ENCODE peak calls at places on chromosomes 3 and 15, in six cellular contexts. X is MM.1S, C is Karpas-422, R is IMR-90, D is PC-3, Q is fibroblast of lung. T is an unnamed sample.

GRCh38 chr3:48518069-48518468 is 14.1 kb upstream of the SHISA5 start:
- DNase-seq in X (no peak), C (no peak), R (no peak), D (no peak), Q (no peak), T (no peak)

GRCh38 chr3:128320551-128321340 is 145.9 kb downstream of the DNAJB8 start:
- DNase-seq in X (no peak), C (no peak), R (no peak), D (no peak), Q (no peak), T (no peak)

GRCh38 chr3:134426660-134427181 is 52.5 kb upstream of the AMOTL2 start:
- DNase-seq in X (no peak), C (no peak), R (peak; percentile 95), D (no peak), Q (peak; percentile 79), T (peak; percentile 96)

GRCh38 chr15:100264994-100265640 is 76.7 kb downstream of the ADAMTS17 start:
- DNase-seq in X (no peak), C (no peak), R (no peak), D (no peak), Q (no peak), T (no peak)

GRCh38 chr3:100796556-100796955 is 87.3 kb downstream of the TFG start:
- DNase-seq in X (peak; percentile 64), C (peak; percentile 63), R (peak; percentile 47), D (peak; percentile 61), Q (peak; percentile 52), T (peak; percentile 42)

GRCh38 chr15:74742422-74742821 is 6.2 kb upstream of the CYP1A2 start:
- DNase-seq in X (no peak), C (peak; percentile 71), R (no peak), D (no peak), Q (no peak), T (no peak)

GRCh38 chr3:59101091-59101738 is 51.4 kb upstream of the CFAP20DC start:
- DNase-seq in X (no peak), C (no peak), R (no peak), D (peak; percentile 94), Q (no peak), T (peak; percentile 83)

GRCh38 chr3:151538706-151539403 is 78.0 kb upstream of the IGSF10 start:
- DNase-seq in X (no peak), C (no peak), R (peak; percentile 30), D (no peak), Q (peak; percentile 64), T (peak; percentile 44)

GRCh38 chr3:152277198-152277597 is 8.5 kb downstream of the MBNL1 start:
- DNase-seq in X (no peak), C (no peak), R (no peak), D (no peak), Q (no peak), T (no peak)

GRCh38 chr3:4739289-4740236 is 239.7 kb upstream of the BHLHE40 start:
- DNase-seq in X (no peak), C (no peak), R (no peak), D (no peak), Q (no peak), T (no peak)

GRCh38 chr15:62878070-62878469 is 164.5 kb upstream of the TPM1 start:
- DNase-seq in X (no peak), C (no peak), R (no peak), D (no peak), Q (no peak), T (no peak)

GRCh38 chr15:67927501-67928156 is 87.8 kb upstream of the RNU6-1 start:
- DNase-seq in X (no peak), C (no peak), R (peak; percentile 97), D (peak; percentile 28), Q (peak; percentile 88), T (peak; percentile 31)

GRCh38 chr15:60582370-60583036 is 103.6 kb upstream of the ICE2 start:
- DNase-seq in X (no peak), C (no peak), R (peak; percentile 54), D (no peak), Q (no peak), T (no peak)

GRCh38 chr3:187227658-187228258 is 30.5 kb downstream of the RTP1 start:
- DNase-seq in X (no peak), C (no peak), R (peak; percentile 86), D (peak; percentile 84), Q (peak; percentile 50), T (peak; percentile 89)

GRCh38 chr3:74074700-74075099 is 450.0 kb upstream of the PDZRN3 start:
- DNase-seq in X (no peak), C (no peak), R (no peak), D (no peak), Q (no peak), T (no peak)

GRCh38 chr3:141875893-141876380 is 506 bp upstream of the ATP1B3 start:
- DNase-seq in X (no peak), C (no peak), R (peak; percentile 71), D (no peak), Q (peak; percentile 68), T (peak; percentile 58)

GRCh38 chr15:53791616-53792015 is 32.2 kb upstream of the WDR72 start:
- DNase-seq in X (no peak), C (no peak), R (no peak), D (no peak), Q (no peak), T (no peak)

GRCh38 chr15:44729394-44729913 is 6.9 kb upstream of the TRIM69 start:
- DNase-seq in X (peak; percentile 53), C (peak; percentile 81), R (peak; percentile 18), D (no peak), Q (peak; percentile 50), T (no peak)

GRCh38 chr3:196712514-196713413 is 587 bp downstream of the PIGX start:
- DNase-seq in X (no peak), C (peak; percentile 79), R (peak; percentile 57), D (no peak), Q (peak; percentile 53), T (peak; percentile 88)

GRCh38 chr15:39248204-39248603 is 332.7 kb upstream of the THBS1 start:
- DNase-seq in X (no peak), C (no peak), R (peak; percentile 88), D (peak; percentile 86), Q (peak; percentile 23), T (peak; percentile 89)

GRCh38 chr3:46089237-46090011 is 62.1 kb upstream of the XCR1 start:
- DNase-seq in X (no peak), C (peak; percentile 65), R (peak; percentile 93), D (peak; percentile 88), Q (peak; percentile 94), T (peak; percentile 98)

GRCh38 chr3:128846501-128846900 is 32.9 kb upstream of the ACAD9 start:
- DNase-seq in X (no peak), C (no peak), R (no peak), D (no peak), Q (no peak), T (no peak)

GRCh38 chr15:40155270-40155910 is 5.5 kb upstream of the BUB1B start:
- DNase-seq in X (no peak), C (no peak), R (no peak), D (peak; percentile 86), Q (no peak), T (no peak)

GRCh38 chr3:87318609-87319008 is 42.2 kb upstream of the POU1F1 start:
- DNase-seq in X (no peak), C (no peak), R (no peak), D (peak; percentile 79), Q (no peak), T (peak; percentile 8)

GRCh38 chr15:90203922-90204321 is 2.8 kb downstream of the SEMA4B start:
- DNase-seq in X (no peak), C (no peak), R (no peak), D (no peak), Q (no peak), T (no peak)

GRCh38 chr3:138089091-138089490 is 26.3 kb downstream of the DZIP1L start:
- DNase-seq in X (no peak), C (no peak), R (peak; percentile 80), D (peak; percentile 81), Q (peak; percentile 34), T (peak; percentile 89)

GRCh38 chr3:109532257-109533216 is 195.2 kb upstream of the DPPA4 start:
- DNase-seq in X (peak; percentile 58), C (peak; percentile 77), R (peak; percentile 83), D (peak; percentile 78), Q (peak; percentile 78), T (peak; percentile 78)

GRCh38 chr15:47824185-47824584 is 106.9 kb downstream of the SEMA6D start:
- DNase-seq in X (no peak), C (no peak), R (no peak), D (no peak), Q (no peak), T (no peak)

GRCh38 chr15:81087121-81087520 is 46.9 kb upstream of the CFAP161 start:
- DNase-seq in X (no peak), C (no peak), R (no peak), D (no peak), Q (peak; percentile 32), T (peak; percentile 68)

GRCh38 chr15:45618813-45619212 is 16.0 kb upstream of the SQOR start:
- DNase-seq in X (no peak), C (peak; percentile 47), R (no peak), D (no peak), Q (no peak), T (no peak)

GRCh38 chr3:59820352-59820934 is 770.6 kb upstream of the CFAP20DC start:
- DNase-seq in X (no peak), C (no peak), R (peak; percentile 61), D (peak; percentile 91), Q (peak; percentile 41), T (peak; percentile 71)

GRCh38 chr3:122957707-122958210 is 69.8 kb downstream of the SEMA5B start:
- DNase-seq in X (no peak), C (no peak), R (no peak), D (no peak), Q (no peak), T (no peak)

GRCh38 chr3:45103753-45104714 is 42.1 kb downstream of the CDCP1 start:
- DNase-seq in X (no peak), C (peak; percentile 46), R (no peak), D (no peak), Q (no peak), T (no peak)

GRCh38 chr3:170653801-170654200 is 67.9 kb upstream of the SLC7A14 start:
- DNase-seq in X (no peak), C (no peak), R (no peak), D (no peak), Q (no peak), T (no peak)
- H3K9ac ChIP-seq in X (no peak overlapping the region), C (no peak overlapping the region), R (no peak overlapping the region), D (no peak overlapping the region), Q (no peak overlapping the region), T (no peak overlapping the region)

GRCh38 chr15:77179541-77179998 is 108.7 kb upstream of the TSPAN3 start:
- DNase-seq in X (peak; percentile 77), C (no peak), R (no peak), D (no peak), Q (no peak), T (no peak)
- H3K9ac ChIP-seq in X (no peak overlapping the region), C (no peak overlapping the region), R (no peak overlapping the region), D (no peak overlapping the region), Q (no peak overlapping the region), T (no peak overlapping the region)

DNA sequence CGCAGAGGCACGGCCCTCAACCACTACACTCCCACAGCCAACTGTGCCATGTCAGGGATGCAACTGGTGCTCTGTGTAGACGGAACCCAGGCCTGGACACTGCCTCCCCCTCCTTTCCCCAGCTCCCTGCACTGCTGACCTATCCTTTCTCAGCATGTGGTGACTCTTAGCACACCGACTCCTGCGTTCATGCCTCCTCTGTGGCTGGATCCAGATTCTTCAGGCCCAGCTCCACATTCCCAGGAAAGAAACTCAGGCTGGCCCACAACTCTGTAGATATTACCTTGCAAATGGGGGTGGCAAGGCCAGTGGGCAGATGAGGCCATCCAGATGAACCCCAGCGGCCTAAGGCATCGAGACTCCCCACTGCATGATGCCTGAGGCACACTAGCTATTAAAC is 272.7 kb downstream of the OCA2 start:
- DNase-seq in X (no peak), C (no peak), R (no peak), D (no peak), Q (no peak), T (peak; percentile 43)
- H3K9ac ChIP-seq in X (no peak overlapping the region), C (no peak overlapping the region), R (no peak overlapping the region), D (no peak overlapping the region), Q (no peak overlapping the region), T (peak overlapping the region; percentile 81)

GRCh38 chr3:108089544-108089943 is 1.3 kb downstream of the CD47 start:
- DNase-seq in X (peak; percentile 17), C (peak; percentile 67), R (no peak), D (peak; percentile 29), Q (peak; percentile 9), T (peak; percentile 39)
- H3K9ac ChIP-seq in X (peak overlapping the region; percentile 95), C (peak overlapping the region; percentile 95), R (peak overlapping the region; percentile 95), D (peak overlapping the region; percentile 79), Q (peak overlapping the region; percentile 94), T (peak overlapping the region; percentile 89)